ENCODE peak calls at places on chromosome 10, in seven cellular contexts. P is SK-N-SH, X is upper lobe of right lung, R is astrocyte, Y is A549, C is RWPE2, E is tibial nerve. V is an unnamed sample. For H3K4me1, the result is how much of the 10 kb centered on the place peaks cover.

GRCh38 chr10:18545626-18546025 is 105.8 kb downstream of the NSUN6 start:
- DNase-seq in P (peak), R (peak), X (no peak), C (no peak), Y (no peak), E (no peak), V (no peak)

GRCh38 chr10:102994551-102995295 is 76.6 kb downstream of the CNNM2 start:
- DNase-seq in C (no peak), R (no peak), Y (no peak), E (no peak), X (no peak), P (no peak), V (no peak)

GRCh38 chr10:79383974-79384606 is 36.8 kb downstream of the PPIF start:
- DNase-seq in P (peak), R (no peak), C (peak), Y (no peak), X (peak), E (no peak), V (peak)

GRCh38 chr10:53622201-53622600 is 849.6 kb upstream of the MBL2 start:
- DNase-seq in E (no peak), X (no peak), Y (no peak), C (no peak), R (no peak), P (no peak), V (no peak)

GRCh38 chr10:130994191-130994590 is 317.3 kb downstream of the TCERG1L start:
- DNase-seq in C (no peak), R (no peak), P (no peak), X (no peak), Y (no peak), E (no peak), V (no peak)

GRCh38 chr10:13698217-13698616 is 111.5 kb downstream of the PRPF18 start:
- DNase-seq in C (no peak), E (no peak), Y (no peak), X (no peak), R (no peak), P (no peak), V (no peak)

GRCh38 chr10:16297652-16298051 is 139.2 kb upstream of the PTER start:
- DNase-seq in E (no peak), Y (no peak), X (no peak), R (no peak), C (no peak), P (no peak), V (no peak)

GRCh38 chr10:89163265-89163995 is 43.7 kb downstream of the CH25H start:
- DNase-seq in E (peak), R (no peak), C (no peak), P (no peak), Y (no peak), X (no peak), V (peak)

GRCh38 chr10:30857803-30858202 is 173.9 kb downstream of the ZNF438 start:
- DNase-seq in P (no peak), X (no peak), E (peak), C (no peak), Y (no peak), R (peak), V (no peak)

GRCh38 chr10:81303656-81304055 is 571.3 kb upstream of the NRG3 start:
- DNase-seq in X (no peak), R (no peak), C (no peak), E (no peak), P (no peak), Y (no peak), V (no peak)

GRCh38 chr10:81309041-81309552 is 565.9 kb upstream of the NRG3 start:
- DNase-seq in R (no peak), X (peak), E (no peak), Y (no peak), C (no peak), P (no peak), V (peak)
- H3K4me1 ChIP-seq in R (under half), X (under half), E (under half), Y (under half), C (under half), P (under half), V (under half)

GRCh38 chr10:110873951-110874350 is 2.2 kb downstream of the PDCD4 start:
- DNase-seq in E (no peak), P (no peak), C (no peak), Y (no peak), X (no peak), R (no peak), V (no peak)
- H3K4me3 ChIP-seq in E (peak), P (peak), C (peak), Y (peak), X (peak), R (peak), V (peak)

GRCh38 chr10:6833458-6834011 is 253.5 kb upstream of the PRKCQ start:
- DNase-seq in C (no peak), Y (no peak), E (no peak), P (no peak), X (no peak), R (no peak), V (no peak)
- TF ChIP-seq CTCF in C (no peak), Y (no peak), E (no peak), P (no peak), X (no peak), R (no peak), V (no peak)

GRCh38 chr10:132596742-132597279 is 59.2 kb downstream of the INPP5A start:
- DNase-seq in P (no peak), E (no peak), Y (no peak), C (no peak), X (no peak), R (no peak), V (no peak)

GRCh38 chr10:132597654-132598053 is 60.1 kb downstream of the INPP5A start:
- DNase-seq in Y (no peak), X (no peak), P (no peak), R (no peak), E (no peak), C (no peak), V (no peak)

GRCh38 chr10:132593900-132594876 is 56.6 kb downstream of the INPP5A start:
- DNase-seq in P (no peak), C (no peak), R (no peak), Y (no peak), E (no peak), X (peak), V (no peak)

GRCh38 chr10:132595021-132595420 is 57.4 kb downstream of the INPP5A start:
- DNase-seq in R (no peak), P (no peak), C (no peak), E (no peak), Y (no peak), X (no peak), V (no peak)

GRCh38 chr10:132595850-132596249 is 58.3 kb downstream of the INPP5A start:
- DNase-seq in Y (no peak), P (no peak), X (no peak), C (no peak), R (no peak), E (no peak), V (no peak)
- H3K4me1 ChIP-seq in Y (under half), P (under half), X (under half), C (under half), R (under half), E (under half), V (under half)

V was measured in kidney.